ENCODE peak calls at places on chromosome 21, in four cellular contexts. K is sigmoid colon, E is NCI-H2029, J is T47D. S is an unnamed sample.

GRCh38 chr21:42461881-42462877 is 33.8 kb downstream of the RSPH1 start:
- DNase-seq in J (no peak), K (no peak), E (peak), S (no peak)

GRCh38 chr21:38136201-38136600 is 120.6 kb upstream of the KCNJ15 start:
- DNase-seq in K (no peak), J (no peak), E (peak), S (no peak)

GRCh38 chr21:22961248-22961647 is 1963.0 kb downstream of the NCAM2 start:
- DNase-seq in E (no peak), K (no peak), J (no peak), S (peak)

GRCh38 chr21:42809577-42810440 is 69.5 kb downstream of the WDR4 start:
- DNase-seq in K (no peak), E (no peak), J (no peak), S (no peak)

GRCh38 chr21:45382698-45383000 is 22.3 kb upstream of the COL18A1 start:
- DNase-seq in J (no peak), K (no peak), E (no peak), S (no peak)

GRCh38 chr21:23963454-23963853 is 1643.8 kb downstream of the MRPL39 start:
- DNase-seq in E (peak), J (no peak), K (no peak), S (no peak)

GRCh38 chr21:35658242-35658641 is 402.1 kb downstream of the SETD4 start:
- DNase-seq in K (no peak), E (no peak), J (no peak), S (no peak)

GRCh38 chr21:45583831-45584509 is 41.7 kb upstream of the SLC19A1 start:
- DNase-seq in E (no peak), J (no peak), K (no peak), S (no peak)

GRCh38 chr21:28793043-28793442 is 199.6 kb downstream of the LTN1 start:
- DNase-seq in K (no peak), E (no peak), J (no peak), S (no peak)

GRCh38 chr21:44598031-44598430 is 2.4 kb upstream of the KRTAP10-7 start:
- DNase-seq in K (no peak), E (no peak), J (no peak), S (no peak)

GRCh38 chr21:33114276-33114675 is 44.3 kb downstream of the OLIG1 start:
- DNase-seq in K (peak), J (no peak), E (no peak), S (no peak)

GRCh38 chr21:45975017-45975595 is 6.5 kb upstream of the COL6A1 start:
- DNase-seq in E (no peak), J (no peak), K (peak), S (no peak)

GRCh38 chr21:9758141-9758540 is 763.2 kb upstream of the TPTE start:
- DNase-seq in K (no peak), J (no peak), E (no peak), S (no peak)

GRCh38 chr21:41135715-41136114 is 32.2 kb upstream of the BACE2 start:
- DNase-seq in K (no peak), E (no peak), J (no peak), S (no peak)

GRCh38 chr21:21210552-21210951 is 212.3 kb downstream of the NCAM2 start:
- DNase-seq in J (no peak), K (no peak), E (no peak), S (no peak)

GRCh38 chr21:38506606-38507331 is 8.5 kb upstream of the ERG start:
- DNase-seq in E (peak), K (no peak), J (no peak), S (no peak)

GRCh38 chr21:38771536-38771935 is 34.2 kb upstream of the ETS2 start:
- DNase-seq in E (no peak), J (no peak), K (no peak), S (no peak)

GRCh38 chr21:31099122-31099521 is 60.8 kb upstream of the KRTAP19-8 start:
- DNase-seq in K (no peak), E (no peak), J (no peak), S (no peak)

GRCh38 chr21:37784591-37785318 is 131.5 kb downstream of the KCNJ6 start:
- DNase-seq in E (no peak), K (no peak), J (no peak), S (no peak)

GRCh38 chr21:32515869-32516268 is 69.5 kb downstream of the TCP10L start:
- DNase-seq in K (no peak), E (no peak), J (no peak), S (no peak)

GRCh38 chr21:25457411-25457810 is 149.9 kb downstream of the MRPL39 start:
- DNase-seq in J (no peak), K (no peak), E (no peak), S (no peak)

GRCh38 chr21:32298148-32298559 is 501 bp upstream of the MRAP start:
- DNase-seq in E (no peak), K (no peak), J (no peak), S (no peak)

GRCh38 chr21:42381347-42381984 is 14.4 kb downstream of the TMPRSS3 start:
- DNase-seq in K (no peak), E (peak), J (peak), S (peak)

GRCh38 chr21:34983680-34984086 is 65.4 kb downstream of the RUNX1 start:
- DNase-seq in J (no peak), K (no peak), E (no peak), S (no peak)

GRCh38 chr21:26177741-26178452 is 7.3 kb upstream of the APP start:
- DNase-seq in J (no peak), K (no peak), E (no peak), S (no peak)

GRCh38 chr21:36254106-36254941 is 65.7 kb upstream of the MORC3 start:
- DNase-seq in E (no peak), K (no peak), J (no peak), S (no peak)

S was measured in NCI-H1694 treated with DMSO at 0.1 percent for 48 hours.